ENCODE peak calls at places on chromosome 4, in ten cellular contexts. One of them, this sample, is unnamed. For H3K36me3, the result is how much of the 10 kb centered on the place peaks cover.

GRCh38 chr4:53653484-53654053 is 62.3 kb upstream of the LNX1 start:
- DNase-seq in H7: no peak
- DNase-seq in naive thymus-derived CD4-positive, alpha-beta T cell: no peak
- DNase-seq in GM23248: peak
- DNase-seq in HCT116: no peak
- DNase-seq in transverse colon: peak
- DNase-seq in GM06990: peak
- DNase-seq in IMR-90: peak
- DNase-seq in left ventricle myocardium inferior: no peak
- DNase-seq in adrenal gland: peak
- DNase-seq in this sample: no peak

GRCh38 chr4:8726344-8726851 is 133.8 kb downstream of the CPZ start:
- DNase-seq in H7: peak
- DNase-seq in HCT116: no peak
- DNase-seq in IMR-90: no peak
- DNase-seq in naive thymus-derived CD4-positive, alpha-beta T cell: no peak
- DNase-seq in adrenal gland: peak
- DNase-seq in left ventricle myocardium inferior: no peak
- DNase-seq in GM06990: no peak
- DNase-seq in transverse colon: peak
- DNase-seq in GM23248: no peak
- DNase-seq in this sample: peak

GRCh38 chr4:119525005-119525749 is 103.4 kb downstream of the PDE5A start:
- DNase-seq in IMR-90: peak
- DNase-seq in transverse colon: no peak
- DNase-seq in GM23248: peak
- DNase-seq in naive thymus-derived CD4-positive, alpha-beta T cell: no peak
- DNase-seq in left ventricle myocardium inferior: no peak
- DNase-seq in HCT116: no peak
- DNase-seq in GM06990: no peak
- DNase-seq in H7: no peak
- DNase-seq in adrenal gland: no peak
- DNase-seq in this sample: no peak

GRCh38 chr4:115234405-115235093 is 121.1 kb upstream of the NDST4 start:
- DNase-seq in transverse colon: no peak
- DNase-seq in HCT116: peak
- DNase-seq in H7: no peak
- DNase-seq in left ventricle myocardium inferior: no peak
- DNase-seq in IMR-90: no peak
- DNase-seq in naive thymus-derived CD4-positive, alpha-beta T cell: no peak
- DNase-seq in GM06990: no peak
- DNase-seq in GM23248: peak
- DNase-seq in adrenal gland: no peak
- DNase-seq in this sample: peak

GRCh38 chr4:73911746-73912145 is 42.6 kb downstream of the CXCL1 start:
- DNase-seq in naive thymus-derived CD4-positive, alpha-beta T cell: no peak
- DNase-seq in HCT116: no peak
- DNase-seq in GM06990: no peak
- DNase-seq in GM23248: no peak
- DNase-seq in left ventricle myocardium inferior: no peak
- DNase-seq in H7: no peak
- DNase-seq in adrenal gland: no peak
- DNase-seq in transverse colon: no peak
- DNase-seq in IMR-90: no peak
- DNase-seq in this sample: no peak

GRCh38 chr4:131509521-131509920 is 1639.6 kb upstream of the PCDH10 start:
- DNase-seq in GM06990: no peak
- DNase-seq in adrenal gland: no peak
- DNase-seq in naive thymus-derived CD4-positive, alpha-beta T cell: no peak
- DNase-seq in GM23248: no peak
- DNase-seq in left ventricle myocardium inferior: no peak
- DNase-seq in H7: no peak
- DNase-seq in transverse colon: no peak
- DNase-seq in HCT116: no peak
- DNase-seq in IMR-90: peak
- DNase-seq in this sample: no peak

GRCh38 chr4:145230726-145231125 is 50.3 kb upstream of the OTUD4 start:
- DNase-seq in adrenal gland: no peak
- DNase-seq in left ventricle myocardium inferior: no peak
- DNase-seq in HCT116: no peak
- DNase-seq in IMR-90: peak
- DNase-seq in naive thymus-derived CD4-positive, alpha-beta T cell: no peak
- DNase-seq in H7: no peak
- DNase-seq in GM23248: peak
- DNase-seq in transverse colon: no peak
- DNase-seq in GM06990: no peak
- DNase-seq in this sample: no peak

GRCh38 chr4:151603377-151603776 is 157.4 kb downstream of the GATB start:
- DNase-seq in H7: no peak
- DNase-seq in HCT116: no peak
- DNase-seq in transverse colon: no peak
- DNase-seq in GM23248: no peak
- DNase-seq in adrenal gland: no peak
- DNase-seq in IMR-90: no peak
- DNase-seq in GM06990: no peak
- DNase-seq in left ventricle myocardium inferior: no peak
- DNase-seq in naive thymus-derived CD4-positive, alpha-beta T cell: no peak
- DNase-seq in this sample: no peak

GRCh38 chr4:110865611-110866254 is 242.9 kb upstream of the PITX2 start:
- DNase-seq in transverse colon: no peak
- DNase-seq in GM06990: no peak
- DNase-seq in adrenal gland: no peak
- DNase-seq in HCT116: no peak
- DNase-seq in left ventricle myocardium inferior: no peak
- DNase-seq in naive thymus-derived CD4-positive, alpha-beta T cell: no peak
- DNase-seq in GM23248: peak
- DNase-seq in IMR-90: peak
- DNase-seq in H7: no peak
- DNase-seq in this sample: no peak

GRCh38 chr4:80231180-80231579 is 33.9 kb downstream of the PRDM8 start:
- DNase-seq in left ventricle myocardium inferior: no peak
- DNase-seq in GM06990: no peak
- DNase-seq in HCT116: no peak
- DNase-seq in GM23248: no peak
- DNase-seq in transverse colon: no peak
- DNase-seq in naive thymus-derived CD4-positive, alpha-beta T cell: no peak
- DNase-seq in adrenal gland: no peak
- DNase-seq in H7: no peak
- DNase-seq in IMR-90: no peak
- DNase-seq in this sample: no peak

GRCh38 chr4:143616771-143617170 is 83.7 kb downstream of the FREM3 start:
- DNase-seq in transverse colon: no peak
- DNase-seq in left ventricle myocardium inferior: no peak
- DNase-seq in GM23248: peak
- DNase-seq in adrenal gland: no peak
- DNase-seq in naive thymus-derived CD4-positive, alpha-beta T cell: no peak
- DNase-seq in HCT116: no peak
- DNase-seq in IMR-90: no peak
- DNase-seq in GM06990: peak
- DNase-seq in H7: no peak
- DNase-seq in this sample: no peak

GRCh38 chr4:48960988-48961635 is 25.0 kb upstream of the CWH43 start:
- DNase-seq in IMR-90: no peak
- DNase-seq in left ventricle myocardium inferior: no peak
- DNase-seq in transverse colon: no peak
- DNase-seq in GM06990: no peak
- DNase-seq in adrenal gland: no peak
- DNase-seq in H7: no peak
- DNase-seq in GM23248: no peak
- DNase-seq in naive thymus-derived CD4-positive, alpha-beta T cell: no peak
- DNase-seq in HCT116: no peak
- DNase-seq in this sample: no peak

GRCh38 chr4:139015948-139016451 is 419 bp downstream of the NOCT start:
- DNase-seq in GM23248: peak
- DNase-seq in transverse colon: peak
- DNase-seq in IMR-90: peak
- DNase-seq in GM06990: no peak
- DNase-seq in naive thymus-derived CD4-positive, alpha-beta T cell: no peak
- DNase-seq in adrenal gland: peak
- DNase-seq in left ventricle myocardium inferior: peak
- DNase-seq in H7: no peak
- DNase-seq in HCT116: no peak
- DNase-seq in this sample: peak

DNA sequence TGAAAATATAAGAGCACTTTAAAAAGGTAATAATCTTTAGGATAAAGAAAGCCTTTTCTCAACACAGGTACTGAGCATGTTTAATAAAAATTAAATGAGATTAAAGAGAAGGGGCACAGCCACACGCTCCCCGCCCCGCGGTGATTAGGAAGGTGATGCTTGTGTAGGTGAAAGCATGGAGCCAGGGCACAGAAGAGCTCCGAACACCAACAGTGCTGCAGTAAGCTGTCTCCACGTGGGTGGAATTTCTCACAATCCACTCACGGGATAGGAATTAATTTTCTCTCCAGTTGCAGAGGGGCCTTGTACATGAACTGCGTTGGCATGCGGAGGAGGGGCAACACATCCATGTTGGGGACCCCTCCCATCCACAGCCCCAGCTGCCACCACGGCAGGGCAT is 27.0 kb downstream of the DCTD start:
- DNase-seq in HCT116: no peak
- DNase-seq in H7: no peak
- DNase-seq in adrenal gland: peak
- DNase-seq in naive thymus-derived CD4-positive, alpha-beta T cell: no peak
- DNase-seq in IMR-90: no peak
- DNase-seq in GM06990: no peak
- DNase-seq in GM23248: no peak
- DNase-seq in transverse colon: no peak
- DNase-seq in left ventricle myocardium inferior: no peak
- DNase-seq in this sample: no peak
- H3K36me3 ChIP-seq in HCT116: half or more
- H3K36me3 ChIP-seq in H7: under half
- H3K36me3 ChIP-seq in adrenal gland: under half
- H3K36me3 ChIP-seq in naive thymus-derived CD4-positive, alpha-beta T cell: under half
- H3K36me3 ChIP-seq in IMR-90: under half
- H3K36me3 ChIP-seq in GM06990: under half
- H3K36me3 ChIP-seq in GM23248: half or more
- H3K36me3 ChIP-seq in transverse colon: under half
- H3K36me3 ChIP-seq in left ventricle myocardium inferior: half or more
- H3K36me3 ChIP-seq in this sample: half or more

GRCh38 chr4:121679267-121679666 is 17.5 kb downstream of the ANXA5 start:
- DNase-seq in HCT116: no peak
- DNase-seq in GM23248: no peak
- DNase-seq in transverse colon: no peak
- DNase-seq in IMR-90: no peak
- DNase-seq in H7: no peak
- DNase-seq in naive thymus-derived CD4-positive, alpha-beta T cell: no peak
- DNase-seq in GM06990: no peak
- DNase-seq in left ventricle myocardium inferior: no peak
- DNase-seq in adrenal gland: no peak
- DNase-seq in this sample: no peak
- H3K36me3 ChIP-seq in HCT116: under half
- H3K36me3 ChIP-seq in GM23248: half or more
- H3K36me3 ChIP-seq in transverse colon: under half
- H3K36me3 ChIP-seq in IMR-90: under half
- H3K36me3 ChIP-seq in H7: under half
- H3K36me3 ChIP-seq in naive thymus-derived CD4-positive, alpha-beta T cell: under half
- H3K36me3 ChIP-seq in GM06990: under half
- H3K36me3 ChIP-seq in left ventricle myocardium inferior: half or more
- H3K36me3 ChIP-seq in adrenal gland: under half
- H3K36me3 ChIP-seq in this sample: half or more

DNA sequence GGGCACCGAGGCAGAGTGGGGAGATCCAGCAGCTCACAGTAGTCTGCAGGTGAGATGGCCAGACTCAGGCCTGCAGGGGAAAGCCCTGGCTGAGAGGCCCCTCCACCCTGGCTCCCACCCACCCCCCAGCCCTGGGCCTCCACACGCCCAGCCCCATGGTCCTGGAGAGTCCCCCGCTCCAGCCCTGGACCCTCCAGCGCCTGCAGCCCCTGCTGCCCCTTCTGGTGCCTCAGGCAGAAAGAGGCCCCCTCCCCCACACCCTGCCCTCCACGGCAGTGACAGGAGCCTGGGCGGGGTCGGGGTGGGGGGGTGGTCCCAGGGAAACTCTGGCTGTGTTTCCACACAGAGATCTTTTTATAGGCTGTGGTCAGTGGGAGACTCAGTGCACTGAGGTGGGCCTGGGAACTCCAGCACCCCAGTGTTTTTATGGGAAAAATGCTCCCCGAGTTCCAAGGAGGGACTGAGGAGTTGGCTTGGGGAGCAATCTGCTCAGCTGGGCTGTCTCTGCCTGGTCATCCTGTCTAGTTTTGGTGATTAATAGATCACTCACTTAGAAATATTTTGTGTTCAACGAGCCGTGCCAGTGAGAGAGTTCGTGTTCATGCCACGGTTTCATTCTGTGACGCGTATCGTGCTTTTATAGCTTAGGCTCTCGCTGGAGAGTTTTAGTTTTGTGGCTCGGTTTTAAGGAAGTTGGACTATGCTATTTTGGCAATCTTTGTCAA is 53.1 kb upstream of the HGFAC start:
- DNase-seq in adrenal gland: no peak
- DNase-seq in GM06990: peak
- DNase-seq in H7: peak
- DNase-seq in naive thymus-derived CD4-positive, alpha-beta T cell: no peak
- DNase-seq in HCT116: no peak
- DNase-seq in left ventricle myocardium inferior: peak
- DNase-seq in transverse colon: no peak
- DNase-seq in GM23248: peak
- DNase-seq in IMR-90: peak
- DNase-seq in this sample: peak
- H3K36me3 ChIP-seq in adrenal gland: under half
- H3K36me3 ChIP-seq in GM06990: under half
- H3K36me3 ChIP-seq in H7: under half
- H3K36me3 ChIP-seq in naive thymus-derived CD4-positive, alpha-beta T cell: under half
- H3K36me3 ChIP-seq in HCT116: under half
- H3K36me3 ChIP-seq in left ventricle myocardium inferior: under half
- H3K36me3 ChIP-seq in transverse colon: under half
- H3K36me3 ChIP-seq in GM23248: under half
- H3K36me3 ChIP-seq in IMR-90: under half
- H3K36me3 ChIP-seq in this sample: under half

GRCh38 chr4:95220205-95221175 is 328.3 kb downstream of the UNC5C start:
- DNase-seq in GM06990: no peak
- DNase-seq in HCT116: no peak
- DNase-seq in GM23248: no peak
- DNase-seq in adrenal gland: no peak
- DNase-seq in IMR-90: no peak
- DNase-seq in naive thymus-derived CD4-positive, alpha-beta T cell: no peak
- DNase-seq in transverse colon: no peak
- DNase-seq in H7: no peak
- DNase-seq in left ventricle myocardium inferior: no peak
- DNase-seq in this sample: no peak

GRCh38 chr4:95216636-95217035 is 332.1 kb downstream of the UNC5C start:
- DNase-seq in GM23248: no peak
- DNase-seq in HCT116: no peak
- DNase-seq in GM06990: no peak
- DNase-seq in H7: no peak
- DNase-seq in transverse colon: no peak
- DNase-seq in adrenal gland: no peak
- DNase-seq in left ventricle myocardium inferior: no peak
- DNase-seq in naive thymus-derived CD4-positive, alpha-beta T cell: no peak
- DNase-seq in IMR-90: no peak
- DNase-seq in this sample: no peak

GRCh38 chr4:95215991-95216605 is 332.7 kb downstream of the UNC5C start:
- DNase-seq in naive thymus-derived CD4-positive, alpha-beta T cell: no peak
- DNase-seq in GM23248: peak
- DNase-seq in HCT116: no peak
- DNase-seq in left ventricle myocardium inferior: no peak
- DNase-seq in IMR-90: no peak
- DNase-seq in H7: no peak
- DNase-seq in GM06990: no peak
- DNase-seq in adrenal gland: no peak
- DNase-seq in transverse colon: no peak
- DNase-seq in this sample: no peak

GRCh38 chr4:95219109-95219508 is 329.7 kb downstream of the UNC5C start:
- DNase-seq in H7: no peak
- DNase-seq in IMR-90: peak
- DNase-seq in adrenal gland: no peak
- DNase-seq in HCT116: no peak
- DNase-seq in left ventricle myocardium inferior: no peak
- DNase-seq in naive thymus-derived CD4-positive, alpha-beta T cell: no peak
- DNase-seq in GM06990: no peak
- DNase-seq in transverse colon: no peak
- DNase-seq in GM23248: peak
- DNase-seq in this sample: no peak

GRCh38 chr4:95217197-95217596 is 331.6 kb downstream of the UNC5C start:
- DNase-seq in GM06990: no peak
- DNase-seq in adrenal gland: no peak
- DNase-seq in H7: no peak
- DNase-seq in naive thymus-derived CD4-positive, alpha-beta T cell: no peak
- DNase-seq in IMR-90: no peak
- DNase-seq in GM23248: no peak
- DNase-seq in left ventricle myocardium inferior: no peak
- DNase-seq in HCT116: no peak
- DNase-seq in transverse colon: no peak
- DNase-seq in this sample: no peak
- H3K36me3 ChIP-seq in GM06990: under half
- H3K36me3 ChIP-seq in adrenal gland: under half
- H3K36me3 ChIP-seq in H7: under half
- H3K36me3 ChIP-seq in naive thymus-derived CD4-positive, alpha-beta T cell: under half
- H3K36me3 ChIP-seq in IMR-90: under half
- H3K36me3 ChIP-seq in GM23248: under half
- H3K36me3 ChIP-seq in left ventricle myocardium inferior: under half
- H3K36me3 ChIP-seq in HCT116: under half
- H3K36me3 ChIP-seq in transverse colon: under half
- H3K36me3 ChIP-seq in this sample: under half